ENCODE peak calls at places on chromosomes 13 and 19, in six cellular contexts. F, J, Z, E, I and M are unnamed samples.

GRCh38 chr13:26460652-26461051 is 96.8 kb upstream of the WASF3 start:
- DNase-seq in F (no peak), J (no peak), Z (peak), E (peak), I (peak), M (no peak)

GRCh38 chr19:46639356-46640061 is 3.5 kb upstream of the GNG8 start:
- DNase-seq in F (no peak), J (no peak), Z (peak), E (peak), I (peak), M (peak)

GRCh38 chr19:8367327-8368001 is 3.5 kb downstream of the ANGPTL4 start:
- DNase-seq in F (peak), J (peak), Z (peak), E (peak), I (peak), M (peak)

GRCh38 chr19:40684280-40684679 is 6.2 kb downstream of the NUMBL start:
- DNase-seq in F (no peak), J (no peak), Z (no peak), E (no peak), I (no peak), M (no peak)

GRCh38 chr13:49022472-49023144 is 46.9 kb downstream of the FNDC3A start:
- DNase-seq in F (no peak), J (no peak), Z (no peak), E (no peak), I (no peak), M (no peak)

GRCh38 chr13:24670927-24671326 is 9.3 kb upstream of the ATP12A start:
- DNase-seq in F (no peak), J (peak), Z (peak), E (no peak), I (peak), M (no peak)

GRCh38 chr13:107216046-107216715 is 648.2 kb upstream of the ARGLU1 start:
- DNase-seq in F (no peak), J (no peak), Z (no peak), E (no peak), I (no peak), M (no peak)

GRCh38 chr19:30711296-30711695 is 339.1 kb downstream of the ZNF536 start:
- DNase-seq in F (no peak), J (no peak), Z (no peak), E (no peak), I (no peak), M (no peak)

GRCh38 chr19:46412983-46413261 is 442 bp downstream of the CCDC8 start:
- DNase-seq in F (no peak), J (no peak), Z (no peak), E (no peak), I (no peak), M (no peak)

GRCh38 chr19:50333737-50334617 is 4.8 kb upstream of the KCNC3 start:
- DNase-seq in F (no peak), J (peak), Z (peak), E (peak), I (peak), M (peak)

GRCh38 chr13:58876473-58876872 is 1244.9 kb downstream of the PCDH17 start:
- DNase-seq in F (no peak), J (no peak), Z (no peak), E (no peak), I (no peak), M (no peak)

GRCh38 chr19:10603873-10604459 is 16.9 kb upstream of the AP1M2 start:
- DNase-seq in F (no peak), J (peak), Z (no peak), E (no peak), I (peak), M (no peak)

GRCh38 chr13:48942131-48942530 is 33.6 kb upstream of the FNDC3A start:
- DNase-seq in F (no peak), J (no peak), Z (peak), E (no peak), I (peak), M (no peak)

GRCh38 chr13:71515639-71516038 is 351.4 kb downstream of the DACH1 start:
- DNase-seq in F (no peak), J (no peak), Z (no peak), E (no peak), I (no peak), M (no peak)

GRCh38 chr13:22040810-22041364 is 370.0 kb downstream of the FGF9 start:
- DNase-seq in F (no peak), J (no peak), Z (no peak), E (no peak), I (no peak), M (peak)

GRCh38 chr13:114070098-114070799 is 62.2 kb downstream of the RASA3 start:
- DNase-seq in F (no peak), J (peak), Z (no peak), E (no peak), I (no peak), M (peak)

GRCh38 chr19:18783958-18784785 is 6.9 kb downstream of the COMP start:
- DNase-seq in F (no peak), J (no peak), Z (no peak), E (no peak), I (no peak), M (no peak)

GRCh38 chr19:14571695-14572490 is at the start of gene NDUFB7:
- DNase-seq in F (peak), J (peak), Z (peak), E (peak), I (peak), M (peak)

GRCh38 chr13:109874921-109875454 is 88.6 kb upstream of the IRS2 start:
- DNase-seq in F (peak), J (no peak), Z (peak), E (no peak), I (peak), M (no peak)

GRCh38 chr19:53945441-53945840 is 17.3 kb upstream of the CACNG8 start:
- DNase-seq in F (no peak), J (no peak), Z (peak), E (no peak), I (peak), M (no peak)

GRCh38 chr13:34019870-34020269 is 201.9 kb downstream of the RFC3 start:
- DNase-seq in F (no peak), J (peak), Z (no peak), E (no peak), I (no peak), M (no peak)

GRCh38 chr13:91347996-91348905 is 764 bp downstream of the MIR17HG start:
- DNase-seq in F (no peak), J (peak), Z (peak), E (peak), I (peak), M (peak)

GRCh38 chr13:111317042-111317550 is 3.3 kb upstream of the TEX29 start:
- DNase-seq in F (no peak), J (no peak), Z (no peak), E (no peak), I (no peak), M (no peak)

GRCh38 chr19:39788244-39788643 is 9.6 kb downstream of the LEUTX start:
- DNase-seq in F (no peak), J (no peak), Z (no peak), E (no peak), I (no peak), M (no peak)

GRCh38 chr19:16460454-16460853 is 11.3 kb downstream of the EPS15L1 start:
- DNase-seq in F (no peak), J (no peak), Z (no peak), E (no peak), I (no peak), M (no peak)

GRCh38 chr13:49587311-49587847 is 2.0 kb upstream of the RCBTB1 start:
- DNase-seq in F (peak), J (no peak), Z (no peak), E (no peak), I (no peak), M (no peak)

GRCh38 chr19:49421878-49422202 is 1.4 kb downstream of the PTH2 start:
- DNase-seq in F (no peak), J (no peak), Z (no peak), E (no peak), I (no peak), M (no peak)

GRCh38 chr13:33872005-33872351 is 54.0 kb downstream of the RFC3 start:
- DNase-seq in F (no peak), J (no peak), Z (peak), E (no peak), I (peak), M (no peak)

GRCh38 chr13:113905018-113905417 is 41.1 kb upstream of the GAS6 start:
- DNase-seq in F (no peak), J (no peak), Z (no peak), E (no peak), I (no peak), M (no peak)

GRCh38 chr13:20475927-20476691 is 49.5 kb downstream of the CRYL1 start:
- DNase-seq in F (no peak), J (peak), Z (no peak), E (no peak), I (no peak), M (no peak)

GRCh38 chr13:114035583-114036501 is 62.0 kb upstream of the C13orf46 start:
- DNase-seq in F (no peak), J (no peak), Z (peak), E (no peak), I (peak), M (no peak)

GRCh38 chr13:112947796-112948195 is 21.2 kb upstream of the MCF2L start:
- DNase-seq in F (no peak), J (no peak), Z (no peak), E (no peak), I (no peak), M (no peak)

GRCh38 chr19:49614096-49614857 is 23.3 kb downstream of the PRR12 start:
- DNase-seq in F (peak), J (no peak), Z (peak), E (no peak), I (peak), M (no peak)

GRCh38 chr13:23087884-23088283 is 92.9 kb upstream of the SGCG start:
- DNase-seq in F (no peak), J (no peak), Z (peak), E (no peak), I (peak), M (no peak)

GRCh38 chr19:16627194-16627927 is 643 bp downstream of the MED26 start:
- DNase-seq in F (no peak), J (peak), Z (no peak), E (no peak), I (no peak), M (peak)

DNA sequence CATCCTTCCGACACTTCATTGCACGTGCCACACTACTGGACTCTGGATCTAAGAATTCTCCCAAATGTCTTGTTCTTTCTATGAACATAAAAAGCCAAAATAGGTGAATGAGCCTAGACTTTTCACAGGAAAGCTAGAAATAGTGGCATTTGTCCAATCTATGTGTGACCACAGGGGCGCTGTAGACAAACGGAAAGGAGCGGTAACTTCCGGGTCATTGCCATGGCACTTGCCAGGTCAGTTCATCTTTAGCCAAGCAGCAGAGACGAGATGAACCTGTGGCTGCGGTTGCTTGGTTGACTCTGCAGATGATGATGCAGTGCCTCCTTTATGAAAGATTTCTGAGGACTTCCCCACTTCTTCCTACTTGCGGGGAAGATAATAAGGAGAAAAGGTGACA is 65.6 kb downstream of the ADGRE1 start:
- DNase-seq in F (no peak), J (no peak), Z (no peak), E (no peak), I (no peak), M (no peak)
- TF ChIP-seq CTCF in F (no peak), J (no peak), Z (no peak), E (no peak), I (no peak), M (no peak)

GRCh38 chr19:1438035-1438932 is at the start of gene RPS15:
- DNase-seq in F (peak), J (peak), Z (peak), E (peak), I (peak), M (peak)

GRCh38 chr19:1440418-1440801 is 2.2 kb downstream of the RPS15 start:
- DNase-seq in F (no peak), J (no peak), Z (no peak), E (no peak), I (no peak), M (no peak)

GRCh38 chr19:1438933-1439358 is 750 bp downstream of the RPS15 start:
- DNase-seq in F (no peak), J (no peak), Z (no peak), E (no peak), I (no peak), M (no peak)

GRCh38 chr19:1435378-1435989 is 2.7 kb upstream of the RPS15 start:
- DNase-seq in F (no peak), J (no peak), Z (no peak), E (no peak), I (no peak), M (no peak)

GRCh38 chr19:1437609-1438008 is 587 bp upstream of the RPS15 start:
- DNase-seq in F (no peak), J (no peak), Z (no peak), E (no peak), I (no peak), M (no peak)
- H3K4me3 ChIP-seq in F (no peak), J (peak), Z (no peak), E (no peak), I (peak), M (peak)

GRCh38 chr19:55464669-55465068 is at the start of gene C19orf85:
- DNase-seq in F (no peak), J (no peak), Z (no peak), E (no peak), I (no peak), M (no peak)
- TF ChIP-seq CTCF in F (no peak), J (no peak), Z (no peak), E (no peak), I (no peak), M (no peak)

GRCh38 chr19:4910594-4911273 is 1.4 kb downstream of the UHRF1 start:
- DNase-seq in F (no peak), J (peak), Z (peak), E (no peak), I (peak), M (no peak)
- H3K4me3 ChIP-seq in F (peak), J (peak), Z (peak), E (peak), I (peak), M (peak)